ENCODE peak calls at places on chromosomes 2 and 18, in six cellular contexts. A is trophoblast cell, L is IMR-90, N is mesenchymal stem cell, B is neuronal stem cell, P is H1. T is an unnamed sample.

GRCh38 chr2:86809481-86810121 is 18.9 kb upstream of the CD8A start:
- DNase-seq in P (no peak), L (no peak), B (no peak), N (no peak), A (no peak), T (peak; percentile 36)

GRCh38 chr2:45315881-45316280 is 295.2 kb downstream of the SRBD1 start:
- DNase-seq in A (no peak), L (peak; percentile 92), N (peak; percentile 38), P (no peak), B (no peak), T (no peak)

GRCh38 chr2:135819211-135819610 is 17.8 kb downstream of the LCT start:
- DNase-seq in L (peak; percentile 50), B (no peak), P (peak; percentile 69), N (no peak), A (peak; percentile 14), T (peak; percentile 65)

GRCh38 chr2:69375494-69376353 is 11.3 kb downstream of the GFPT1 start:
- DNase-seq in A (peak; percentile 4), P (no peak), N (peak; percentile 43), B (no peak), L (peak; percentile 27), T (no peak)

GRCh38 chr2:38835015-38835601 is 40.6 kb downstream of the DHX57 start:
- DNase-seq in N (peak; percentile 27), B (peak; percentile 9), A (no peak), P (no peak), L (peak; percentile 28), T (no peak)

GRCh38 chr18:13501896-13502295 is 224.5 kb downstream of the FAM210A start:
- DNase-seq in P (no peak), A (peak; percentile 91), B (no peak), L (no peak), N (no peak), T (no peak)

GRCh38 chr2:156779416-156780117 is 343.4 kb downstream of the GPD2 start:
- DNase-seq in A (no peak), N (no peak), B (no peak), L (no peak), P (no peak), T (no peak)

GRCh38 chr2:69642709-69643601 is 584 bp downstream of the AAK1 start:
- DNase-seq in P (peak; percentile 66), N (peak; percentile 89), L (peak; percentile 85), A (peak; percentile 52), B (peak; percentile 50), T (peak; percentile 53)

GRCh38 chr2:145811467-145812162 is 1291.7 kb upstream of the ZEB2 start:
- DNase-seq in L (peak; percentile 32), B (no peak), A (no peak), P (no peak), N (peak; percentile 21), T (no peak)
- H3K14ac ChIP-seq in L (no peak overlapping the region), B (no peak overlapping the region), A (no peak overlapping the region), P (no peak overlapping the region), N (no peak overlapping the region), T (no peak overlapping the region)

GRCh38 chr2:151071906-151072305 is 189.8 kb downstream of the RBM43 start:
- DNase-seq in A (no peak), P (no peak), N (no peak), B (no peak), L (peak; percentile 35), T (no peak)
- H3K14ac ChIP-seq in A (no peak overlapping the region), P (no peak overlapping the region), N (no peak overlapping the region), B (no peak overlapping the region), L (no peak overlapping the region), T (no peak overlapping the region)

GRCh38 chr2:2165135-2165534 is 165.9 kb downstream of the MYT1L start:
- DNase-seq in N (no peak), L (no peak), B (no peak), P (no peak), A (no peak), T (no peak)

GRCh38 chr2:2166844-2167243 is 164.2 kb downstream of the MYT1L start:
- DNase-seq in P (no peak), B (no peak), L (no peak), A (no peak), N (no peak), T (no peak)

GRCh38 chr2:2159336-2159735 is 171.7 kb downstream of the MYT1L start:
- DNase-seq in P (no peak), L (no peak), A (no peak), B (no peak), N (no peak), T (no peak)

GRCh38 chr2:2161871-2162653 is 169.0 kb downstream of the MYT1L start:
- DNase-seq in N (no peak), L (no peak), B (no peak), P (no peak), A (no peak), T (no peak)

DNA sequence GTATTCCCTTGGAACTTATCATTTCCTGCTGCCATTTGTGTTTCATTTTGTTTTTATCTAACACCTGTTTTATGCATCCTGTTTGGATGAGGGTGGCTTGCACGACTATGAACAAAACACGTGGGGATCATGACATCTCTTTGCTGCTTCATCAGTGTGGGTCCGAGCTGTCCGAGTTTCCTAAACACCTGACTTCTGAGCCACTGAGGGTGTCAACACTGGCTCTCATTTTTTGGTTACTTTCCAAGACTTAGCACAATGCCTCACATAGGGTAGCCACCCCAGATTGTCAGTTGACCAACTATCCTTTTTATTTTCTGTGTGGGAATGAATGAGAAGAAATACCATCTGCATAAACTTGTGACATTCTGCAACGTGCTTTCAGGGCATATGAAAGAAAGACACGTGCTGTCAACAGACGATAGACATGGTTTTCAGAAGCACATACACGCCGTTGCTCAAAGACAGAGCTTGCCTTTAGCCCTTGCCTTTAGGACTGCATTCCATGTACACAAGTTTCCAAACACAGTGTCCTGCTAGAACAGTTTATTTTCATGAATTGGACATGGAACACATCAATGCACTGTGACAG is 166.7 kb downstream of the MYT1L start:
- DNase-seq in P (no peak), N (no peak), A (no peak), B (no peak), L (no peak), T (no peak)
- H3K14ac ChIP-seq in P (no peak overlapping the region), N (no peak overlapping the region), A (no peak overlapping the region), B (no peak overlapping the region), L (no peak overlapping the region), T (no peak overlapping the region)

DNA sequence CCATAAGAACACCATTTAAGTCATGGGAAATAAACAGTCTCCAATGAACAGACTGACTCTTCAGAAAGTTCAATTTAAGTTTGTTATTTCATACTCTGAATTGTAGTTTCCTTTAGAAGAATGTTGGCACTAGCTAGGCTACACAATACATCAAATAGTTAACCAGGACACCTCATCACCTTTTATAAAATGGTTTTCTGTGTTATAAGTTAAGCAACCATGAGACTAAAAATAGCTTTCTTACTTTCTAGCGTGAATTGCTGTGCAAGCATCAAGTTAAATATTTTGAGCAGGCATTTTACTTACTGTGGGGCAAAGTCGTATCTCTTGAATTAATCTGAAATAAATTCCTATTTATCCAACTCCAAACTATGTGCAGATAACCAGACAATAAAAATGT is 1092.6 kb upstream of the SLC39A10 start:
- DNase-seq in L (no peak), P (no peak), N (no peak), A (no peak), B (no peak), T (no peak)
- H3K14ac ChIP-seq in L (no peak overlapping the region), P (no peak overlapping the region), N (no peak overlapping the region), A (no peak overlapping the region), B (no peak overlapping the region), T (no peak overlapping the region)

GRCh38 chr18:12239426-12239825 is 14.7 kb upstream of the CIDEA start:
- DNase-seq in B (no peak), P (peak; percentile 26), A (no peak), L (peak; percentile 31), N (no peak), T (no peak)

GRCh38 chr18:12246849-12247808 is 7.0 kb upstream of the CIDEA start:
- DNase-seq in L (no peak), B (no peak), N (no peak), P (peak; percentile 85), A (no peak), T (peak; percentile 77)

GRCh38 chr18:12238861-12239260 is 15.3 kb upstream of the CIDEA start:
- DNase-seq in B (no peak), A (no peak), L (peak; percentile 41), N (peak; percentile 9), P (peak; percentile 17), T (no peak)

GRCh38 chr18:12245793-12246135 is 8.4 kb upstream of the CIDEA start:
- DNase-seq in N (no peak), A (no peak), P (no peak), B (no peak), L (no peak), T (no peak)

DNA sequence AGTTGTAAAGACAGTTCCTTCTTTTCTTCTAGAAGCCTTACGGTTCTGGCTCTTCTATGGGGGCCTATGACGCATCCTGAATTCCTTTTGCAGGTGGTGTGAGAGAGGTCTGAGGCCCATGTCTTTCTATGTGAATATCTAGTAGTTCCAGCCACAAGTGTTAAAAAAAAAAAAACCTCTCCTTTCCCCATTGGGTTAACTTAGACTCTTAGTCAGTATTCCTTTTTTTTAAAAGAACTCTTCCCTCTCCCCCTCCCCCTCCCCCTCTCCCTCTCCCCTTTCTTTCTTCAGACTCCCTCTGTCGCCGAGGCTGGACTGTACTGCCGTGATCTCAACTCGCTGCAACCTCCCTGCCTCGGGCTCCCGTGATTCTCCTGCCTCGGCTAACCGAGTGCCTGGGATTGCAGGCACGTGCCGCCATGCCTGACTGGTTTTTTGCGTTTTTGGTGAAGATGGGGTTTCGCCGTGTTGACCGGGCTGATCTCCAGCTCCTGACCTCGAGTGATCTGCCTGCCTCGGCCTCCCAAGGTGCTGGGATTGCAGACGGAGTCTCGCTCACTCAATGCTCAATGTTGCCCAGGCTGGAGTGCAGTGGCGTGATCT is 11.4 kb upstream of the CIDEA start:
- DNase-seq in L (no peak), P (no peak), N (no peak), A (no peak), B (no peak), T (no peak)
- H3K14ac ChIP-seq in L (no peak overlapping the region), P (no peak overlapping the region), N (no peak overlapping the region), A (no peak overlapping the region), B (no peak overlapping the region), T (no peak overlapping the region)

GRCh38 chr2:130388221-130388907 is 32.5 kb downstream of the PTPN18 start:
- DNase-seq in N (no peak), P (no peak), B (no peak), A (no peak), L (peak; percentile 15), T (no peak)
- H3K14ac ChIP-seq in N (no peak overlapping the region), P (no peak overlapping the region), B (no peak overlapping the region), A (no peak overlapping the region), L (no peak overlapping the region), T (no peak overlapping the region)

T was measured in H9.